ENCODE peak calls at places on chromosomes 12 and 14, in seven cellular contexts. One of them, this sample, is unnamed.
A peak's percentile ranks its signal among the peaks of the same experiment; 100 is the strongest.

GRCh38 chr12:114779203-114779602 is 95.2 kb upstream of the TBX3 start:
- DNase-seq in activated T-cell treated with anti-CD3 and anti-CD28 coated beads for 48 hours: no peak
- DNase-seq in stimulated activated CD8-positive, alpha-beta memory T cell treated with anti-CD3 and anti-CD28 coated beads, Interleukin-15, amount 100 ng/mL, for 24 hours: no peak
- DNase-seq in Right ventricle myocardium superior: no peak
- DNase-seq in NCI-H1417: no peak
- DNase-seq in iPS-NIHi11: peak; percentile 32
- DNase-seq in hepatocyte: no peak
- DNase-seq in this sample: no peak

GRCh38 chr12:120262852-120263724 is 2.4 kb downstream of the PXN start:
- DNase-seq in iPS-NIHi11: no peak
- DNase-seq in Right ventricle myocardium superior: peak; percentile 71
- DNase-seq in hepatocyte: no peak
- DNase-seq in NCI-H1417: no peak
- DNase-seq in stimulated activated CD8-positive, alpha-beta memory T cell treated with anti-CD3 and anti-CD28 coated beads, Interleukin-15, amount 100 ng/mL, for 24 hours: no peak
- DNase-seq in activated T-cell treated with anti-CD3 and anti-CD28 coated beads for 48 hours: no peak
- DNase-seq in this sample: no peak

GRCh38 chr12:1630081-1630826 is 1.2 kb downstream of the WNT5B start:
- DNase-seq in iPS-NIHi11: peak; percentile 53
- DNase-seq in Right ventricle myocardium superior: peak; percentile 71
- DNase-seq in activated T-cell treated with anti-CD3 and anti-CD28 coated beads for 48 hours: peak; percentile 3
- DNase-seq in NCI-H1417: peak; percentile 22
- DNase-seq in stimulated activated CD8-positive, alpha-beta memory T cell treated with anti-CD3 and anti-CD28 coated beads, Interleukin-15, amount 100 ng/mL, for 24 hours: no peak
- DNase-seq in hepatocyte: peak; percentile 65
- DNase-seq in this sample: peak; percentile 49

GRCh38 chr12:49882248-49882850 is 21.4 kb downstream of the FAIM2 start:
- DNase-seq in activated T-cell treated with anti-CD3 and anti-CD28 coated beads for 48 hours: no peak
- DNase-seq in Right ventricle myocardium superior: no peak
- DNase-seq in iPS-NIHi11: no peak
- DNase-seq in NCI-H1417: no peak
- DNase-seq in hepatocyte: no peak
- DNase-seq in stimulated activated CD8-positive, alpha-beta memory T cell treated with anti-CD3 and anti-CD28 coated beads, Interleukin-15, amount 100 ng/mL, for 24 hours: no peak
- DNase-seq in this sample: no peak

GRCh38 chr14:50835280-50835679 is 4.3 kb upstream of the NIN start:
- DNase-seq in NCI-H1417: peak; percentile 62
- DNase-seq in activated T-cell treated with anti-CD3 and anti-CD28 coated beads for 48 hours: no peak
- DNase-seq in hepatocyte: no peak
- DNase-seq in iPS-NIHi11: no peak
- DNase-seq in Right ventricle myocardium superior: no peak
- DNase-seq in stimulated activated CD8-positive, alpha-beta memory T cell treated with anti-CD3 and anti-CD28 coated beads, Interleukin-15, amount 100 ng/mL, for 24 hours: no peak
- DNase-seq in this sample: no peak

GRCh38 chr12:98592825-98593322 is 612 bp upstream of the SLC25A3 start:
- DNase-seq in hepatocyte: peak; percentile 32
- DNase-seq in NCI-H1417: no peak
- DNase-seq in iPS-NIHi11: no peak
- DNase-seq in activated T-cell treated with anti-CD3 and anti-CD28 coated beads for 48 hours: no peak
- DNase-seq in Right ventricle myocardium superior: no peak
- DNase-seq in stimulated activated CD8-positive, alpha-beta memory T cell treated with anti-CD3 and anti-CD28 coated beads, Interleukin-15, amount 100 ng/mL, for 24 hours: no peak
- DNase-seq in this sample: no peak

GRCh38 chr14:20676072-20676471 is 8.3 kb upstream of the RNASE4 start:
- DNase-seq in stimulated activated CD8-positive, alpha-beta memory T cell treated with anti-CD3 and anti-CD28 coated beads, Interleukin-15, amount 100 ng/mL, for 24 hours: no peak
- DNase-seq in NCI-H1417: no peak
- DNase-seq in Right ventricle myocardium superior: no peak
- DNase-seq in activated T-cell treated with anti-CD3 and anti-CD28 coated beads for 48 hours: no peak
- DNase-seq in iPS-NIHi11: no peak
- DNase-seq in hepatocyte: no peak
- DNase-seq in this sample: no peak

GRCh38 chr14:92900660-92901059 is 22.3 kb upstream of the CHGA start:
- DNase-seq in hepatocyte: no peak
- DNase-seq in activated T-cell treated with anti-CD3 and anti-CD28 coated beads for 48 hours: no peak
- DNase-seq in stimulated activated CD8-positive, alpha-beta memory T cell treated with anti-CD3 and anti-CD28 coated beads, Interleukin-15, amount 100 ng/mL, for 24 hours: no peak
- DNase-seq in NCI-H1417: no peak
- DNase-seq in Right ventricle myocardium superior: no peak
- DNase-seq in iPS-NIHi11: no peak
- DNase-seq in this sample: no peak

GRCh38 chr12:30023186-30023585 is 239.4 kb upstream of the TMTC1 start:
- DNase-seq in Right ventricle myocardium superior: no peak
- DNase-seq in hepatocyte: no peak
- DNase-seq in stimulated activated CD8-positive, alpha-beta memory T cell treated with anti-CD3 and anti-CD28 coated beads, Interleukin-15, amount 100 ng/mL, for 24 hours: no peak
- DNase-seq in NCI-H1417: no peak
- DNase-seq in iPS-NIHi11: no peak
- DNase-seq in activated T-cell treated with anti-CD3 and anti-CD28 coated beads for 48 hours: no peak
- DNase-seq in this sample: no peak

GRCh38 chr14:54377501-54377900 is 19.3 kb upstream of the CDKN3 start:
- DNase-seq in NCI-H1417: no peak
- DNase-seq in activated T-cell treated with anti-CD3 and anti-CD28 coated beads for 48 hours: no peak
- DNase-seq in stimulated activated CD8-positive, alpha-beta memory T cell treated with anti-CD3 and anti-CD28 coated beads, Interleukin-15, amount 100 ng/mL, for 24 hours: no peak
- DNase-seq in hepatocyte: no peak
- DNase-seq in iPS-NIHi11: no peak
- DNase-seq in Right ventricle myocardium superior: no peak
- DNase-seq in this sample: no peak

GRCh38 chr14:72711936-72712335 is 182.0 kb downstream of the DPF3 start:
- DNase-seq in activated T-cell treated with anti-CD3 and anti-CD28 coated beads for 48 hours: no peak
- DNase-seq in iPS-NIHi11: no peak
- DNase-seq in stimulated activated CD8-positive, alpha-beta memory T cell treated with anti-CD3 and anti-CD28 coated beads, Interleukin-15, amount 100 ng/mL, for 24 hours: no peak
- DNase-seq in Right ventricle myocardium superior: no peak
- DNase-seq in hepatocyte: no peak
- DNase-seq in NCI-H1417: no peak
- DNase-seq in this sample: no peak

GRCh38 chr14:38419579-38419978 is 163.7 kb upstream of the CLEC14A start:
- DNase-seq in activated T-cell treated with anti-CD3 and anti-CD28 coated beads for 48 hours: no peak
- DNase-seq in iPS-NIHi11: no peak
- DNase-seq in Right ventricle myocardium superior: no peak
- DNase-seq in NCI-H1417: no peak
- DNase-seq in hepatocyte: no peak
- DNase-seq in stimulated activated CD8-positive, alpha-beta memory T cell treated with anti-CD3 and anti-CD28 coated beads, Interleukin-15, amount 100 ng/mL, for 24 hours: no peak
- DNase-seq in this sample: no peak

GRCh38 chr12:111453071-111453989 is 47.6 kb downstream of the SH2B3 start:
- DNase-seq in NCI-H1417: no peak
- DNase-seq in stimulated activated CD8-positive, alpha-beta memory T cell treated with anti-CD3 and anti-CD28 coated beads, Interleukin-15, amount 100 ng/mL, for 24 hours: no peak
- DNase-seq in Right ventricle myocardium superior: no peak
- DNase-seq in activated T-cell treated with anti-CD3 and anti-CD28 coated beads for 48 hours: no peak
- DNase-seq in iPS-NIHi11: no peak
- DNase-seq in hepatocyte: no peak
- DNase-seq in this sample: peak; percentile 33

GRCh38 chr14:36383674-36384421 is 63.4 kb upstream of the MBIP start:
- DNase-seq in hepatocyte: no peak
- DNase-seq in Right ventricle myocardium superior: peak; percentile 70
- DNase-seq in stimulated activated CD8-positive, alpha-beta memory T cell treated with anti-CD3 and anti-CD28 coated beads, Interleukin-15, amount 100 ng/mL, for 24 hours: no peak
- DNase-seq in activated T-cell treated with anti-CD3 and anti-CD28 coated beads for 48 hours: no peak
- DNase-seq in iPS-NIHi11: no peak
- DNase-seq in NCI-H1417: peak; percentile 96
- DNase-seq in this sample: peak; percentile 50

GRCh38 chr12:532908-533565 is 73.3 kb downstream of the B4GALNT3 start:
- DNase-seq in hepatocyte: peak; percentile 14
- DNase-seq in iPS-NIHi11: no peak
- DNase-seq in NCI-H1417: no peak
- DNase-seq in Right ventricle myocardium superior: no peak
- DNase-seq in stimulated activated CD8-positive, alpha-beta memory T cell treated with anti-CD3 and anti-CD28 coated beads, Interleukin-15, amount 100 ng/mL, for 24 hours: no peak
- DNase-seq in activated T-cell treated with anti-CD3 and anti-CD28 coated beads for 48 hours: no peak
- DNase-seq in this sample: no peak

GRCh38 chr14:69487226-69487625 is 2.7 kb downstream of the PLEKHD1 start:
- DNase-seq in activated T-cell treated with anti-CD3 and anti-CD28 coated beads for 48 hours: no peak
- DNase-seq in iPS-NIHi11: no peak
- DNase-seq in hepatocyte: no peak
- DNase-seq in NCI-H1417: no peak
- DNase-seq in Right ventricle myocardium superior: no peak
- DNase-seq in stimulated activated CD8-positive, alpha-beta memory T cell treated with anti-CD3 and anti-CD28 coated beads, Interleukin-15, amount 100 ng/mL, for 24 hours: no peak
- DNase-seq in this sample: no peak

GRCh38 chr14:103156733-103157411 is 33.6 kb downstream of the TNFAIP2 start:
- DNase-seq in activated T-cell treated with anti-CD3 and anti-CD28 coated beads for 48 hours: no peak
- DNase-seq in Right ventricle myocardium superior: no peak
- DNase-seq in hepatocyte: no peak
- DNase-seq in stimulated activated CD8-positive, alpha-beta memory T cell treated with anti-CD3 and anti-CD28 coated beads, Interleukin-15, amount 100 ng/mL, for 24 hours: no peak
- DNase-seq in NCI-H1417: no peak
- DNase-seq in iPS-NIHi11: peak; percentile 37
- DNase-seq in this sample: no peak

GRCh38 chr12:124278389-124279101 is 16.3 kb upstream of the RFLNA start:
- DNase-seq in stimulated activated CD8-positive, alpha-beta memory T cell treated with anti-CD3 and anti-CD28 coated beads, Interleukin-15, amount 100 ng/mL, for 24 hours: no peak
- DNase-seq in iPS-NIHi11: no peak
- DNase-seq in activated T-cell treated with anti-CD3 and anti-CD28 coated beads for 48 hours: no peak
- DNase-seq in Right ventricle myocardium superior: no peak
- DNase-seq in NCI-H1417: no peak
- DNase-seq in hepatocyte: peak; percentile 55
- DNase-seq in this sample: peak; percentile 45

GRCh38 chr12:53225635-53226424 is 6.2 kb downstream of the RARG start:
- DNase-seq in NCI-H1417: no peak
- DNase-seq in hepatocyte: no peak
- DNase-seq in Right ventricle myocardium superior: peak; percentile 19
- DNase-seq in stimulated activated CD8-positive, alpha-beta memory T cell treated with anti-CD3 and anti-CD28 coated beads, Interleukin-15, amount 100 ng/mL, for 24 hours: no peak
- DNase-seq in iPS-NIHi11: no peak
- DNase-seq in activated T-cell treated with anti-CD3 and anti-CD28 coated beads for 48 hours: no peak
- DNase-seq in this sample: no peak

GRCh38 chr12:95633049-95633545 is 81.8 kb upstream of the USP44 start:
- DNase-seq in activated T-cell treated with anti-CD3 and anti-CD28 coated beads for 48 hours: peak; percentile 10
- DNase-seq in iPS-NIHi11: no peak
- DNase-seq in Right ventricle myocardium superior: no peak
- DNase-seq in stimulated activated CD8-positive, alpha-beta memory T cell treated with anti-CD3 and anti-CD28 coated beads, Interleukin-15, amount 100 ng/mL, for 24 hours: no peak
- DNase-seq in hepatocyte: peak; percentile 42
- DNase-seq in NCI-H1417: no peak
- DNase-seq in this sample: no peak

GRCh38 chr12:6632026-6632978 is 3.5 kb downstream of the LPAR5 start:
- DNase-seq in activated T-cell treated with anti-CD3 and anti-CD28 coated beads for 48 hours: no peak
- DNase-seq in Right ventricle myocardium superior: no peak
- DNase-seq in stimulated activated CD8-positive, alpha-beta memory T cell treated with anti-CD3 and anti-CD28 coated beads, Interleukin-15, amount 100 ng/mL, for 24 hours: no peak
- DNase-seq in NCI-H1417: no peak
- DNase-seq in iPS-NIHi11: no peak
- DNase-seq in hepatocyte: peak; percentile 49
- DNase-seq in this sample: peak; percentile 27

GRCh38 chr12:96047621-96048211 is 12.3 kb upstream of the LTA4H start:
- DNase-seq in NCI-H1417: peak; percentile 91
- DNase-seq in stimulated activated CD8-positive, alpha-beta memory T cell treated with anti-CD3 and anti-CD28 coated beads, Interleukin-15, amount 100 ng/mL, for 24 hours: no peak
- DNase-seq in hepatocyte: peak; percentile 57
- DNase-seq in activated T-cell treated with anti-CD3 and anti-CD28 coated beads for 48 hours: no peak
- DNase-seq in iPS-NIHi11: peak; percentile 21
- DNase-seq in Right ventricle myocardium superior: no peak
- DNase-seq in this sample: no peak

GRCh38 chr14:21846227-21846885 is 172.7 kb upstream of the OR4E1 start:
- DNase-seq in iPS-NIHi11: peak; percentile 21
- DNase-seq in Right ventricle myocardium superior: no peak
- DNase-seq in stimulated activated CD8-positive, alpha-beta memory T cell treated with anti-CD3 and anti-CD28 coated beads, Interleukin-15, amount 100 ng/mL, for 24 hours: peak; percentile 26
- DNase-seq in hepatocyte: peak; percentile 28
- DNase-seq in NCI-H1417: peak; percentile 16
- DNase-seq in activated T-cell treated with anti-CD3 and anti-CD28 coated beads for 48 hours: peak; percentile 58
- DNase-seq in this sample: peak; percentile 15

GRCh38 chr12:31117203-31118011 is 43.7 kb downstream of the DDX11 start:
- DNase-seq in iPS-NIHi11: peak; percentile 68
- DNase-seq in stimulated activated CD8-positive, alpha-beta memory T cell treated with anti-CD3 and anti-CD28 coated beads, Interleukin-15, amount 100 ng/mL, for 24 hours: peak; percentile 28
- DNase-seq in NCI-H1417: no peak
- DNase-seq in activated T-cell treated with anti-CD3 and anti-CD28 coated beads for 48 hours: peak; percentile 52
- DNase-seq in Right ventricle myocardium superior: no peak
- DNase-seq in hepatocyte: peak; percentile 76
- DNase-seq in this sample: peak; percentile 3

GRCh38 chr12:31118831-31119530 is 45.3 kb downstream of the DDX11 start:
- DNase-seq in hepatocyte: peak; percentile 69
- DNase-seq in iPS-NIHi11: peak; percentile 71
- DNase-seq in NCI-H1417: peak; percentile 58
- DNase-seq in activated T-cell treated with anti-CD3 and anti-CD28 coated beads for 48 hours: no peak
- DNase-seq in stimulated activated CD8-positive, alpha-beta memory T cell treated with anti-CD3 and anti-CD28 coated beads, Interleukin-15, amount 100 ng/mL, for 24 hours: no peak
- DNase-seq in Right ventricle myocardium superior: no peak
- DNase-seq in this sample: no peak

GRCh38 chr12:22518067-22518719 is 26.1 kb downstream of the C2CD5 start:
- DNase-seq in activated T-cell treated with anti-CD3 and anti-CD28 coated beads for 48 hours: no peak
- DNase-seq in stimulated activated CD8-positive, alpha-beta memory T cell treated with anti-CD3 and anti-CD28 coated beads, Interleukin-15, amount 100 ng/mL, for 24 hours: no peak
- DNase-seq in hepatocyte: no peak
- DNase-seq in NCI-H1417: no peak
- DNase-seq in Right ventricle myocardium superior: peak; percentile 53
- DNase-seq in iPS-NIHi11: no peak
- DNase-seq in this sample: no peak

This sample was measured in midbrain.